ENCODE peak calls at places on chromosomes 16 and 17, in six cellular contexts. One of them, this sample, is unnamed.

GRCh38 chr16:381788-382717 is at the start of gene PGAP6:
- DNase-seq in IMR-90: peak; percentile 33
- DNase-seq in neuronal stem cell: no peak
- DNase-seq in H9: no peak
- DNase-seq in mesenchymal stem cell: peak; percentile 44
- DNase-seq in H1: no peak
- DNase-seq in this sample: peak; percentile 25

GRCh38 chr16:10729649-10730048 is 14.0 kb upstream of the NUBP1 start:
- DNase-seq in IMR-90: peak; percentile 38
- DNase-seq in neuronal stem cell: no peak
- DNase-seq in H9: no peak
- DNase-seq in mesenchymal stem cell: no peak
- DNase-seq in H1: no peak
- DNase-seq in this sample: no peak

GRCh38 chr17:80246726-80247125 is 13.9 kb upstream of the RNF213 start:
- DNase-seq in IMR-90: no peak
- DNase-seq in neuronal stem cell: no peak
- DNase-seq in H9: no peak
- DNase-seq in mesenchymal stem cell: no peak
- DNase-seq in H1: no peak
- DNase-seq in this sample: no peak

GRCh38 chr17:82978354-82978753 is 101.1 kb upstream of the METRNL start:
- DNase-seq in IMR-90: no peak
- DNase-seq in neuronal stem cell: no peak
- DNase-seq in H9: no peak
- DNase-seq in mesenchymal stem cell: no peak
- DNase-seq in H1: no peak
- DNase-seq in this sample: no peak

GRCh38 chr17:35809855-35810461 is 674 bp downstream of the TAF15 start:
- DNase-seq in IMR-90: peak; percentile 23
- DNase-seq in neuronal stem cell: no peak
- DNase-seq in H9: peak; percentile 44
- DNase-seq in mesenchymal stem cell: no peak
- DNase-seq in H1: no peak
- DNase-seq in this sample: peak; percentile 41

GRCh38 chr16:2364638-2365210 is 24.2 kb upstream of the ABCA3 start:
- DNase-seq in IMR-90: no peak
- DNase-seq in neuronal stem cell: no peak
- DNase-seq in H9: no peak
- DNase-seq in mesenchymal stem cell: no peak
- DNase-seq in H1: no peak
- DNase-seq in this sample: peak; percentile 57

GRCh38 chr17:46822388-46822921 is 4.0 kb upstream of the WNT3 start:
- DNase-seq in IMR-90: no peak
- DNase-seq in neuronal stem cell: no peak
- DNase-seq in H9: peak; percentile 90
- DNase-seq in mesenchymal stem cell: no peak
- DNase-seq in H1: no peak
- DNase-seq in this sample: no peak

GRCh38 chr16:65305588-65305987 is 183.7 kb upstream of the CDH11 start:
- DNase-seq in IMR-90: no peak
- DNase-seq in neuronal stem cell: no peak
- DNase-seq in H9: no peak
- DNase-seq in mesenchymal stem cell: no peak
- DNase-seq in H1: no peak
- DNase-seq in this sample: no peak

GRCh38 chr16:19878760-19879159 is 5.9 kb downstream of the GPRC5B start:
- DNase-seq in IMR-90: no peak
- DNase-seq in neuronal stem cell: no peak
- DNase-seq in H9: no peak
- DNase-seq in mesenchymal stem cell: no peak
- DNase-seq in H1: no peak
- DNase-seq in this sample: no peak

GRCh38 chr17:64313577-64313976 is 50.5 kb upstream of the TEX2 start:
- DNase-seq in IMR-90: no peak
- DNase-seq in neuronal stem cell: no peak
- DNase-seq in H9: no peak
- DNase-seq in mesenchymal stem cell: no peak
- DNase-seq in H1: no peak
- DNase-seq in this sample: no peak

GRCh38 chr16:59993101-59993500 is 1259.0 kb upstream of the GOT2 start:
- DNase-seq in IMR-90: no peak
- DNase-seq in neuronal stem cell: no peak
- DNase-seq in H9: no peak
- DNase-seq in mesenchymal stem cell: no peak
- DNase-seq in H1: no peak
- DNase-seq in this sample: no peak

GRCh38 chr17:49555495-49556018 is 20.1 kb upstream of the NXPH3 start:
- DNase-seq in IMR-90: no peak
- DNase-seq in neuronal stem cell: no peak
- DNase-seq in H9: peak; percentile 25
- DNase-seq in mesenchymal stem cell: no peak
- DNase-seq in H1: no peak
- DNase-seq in this sample: no peak

GRCh38 chr16:4909825-4910224 is 27.1 kb downstream of the PPL start:
- DNase-seq in IMR-90: no peak
- DNase-seq in neuronal stem cell: no peak
- DNase-seq in H9: no peak
- DNase-seq in mesenchymal stem cell: no peak
- DNase-seq in H1: no peak
- DNase-seq in this sample: no peak

GRCh38 chr17:79085921-79086551 is 11.4 kb downstream of the ENGASE start:
- DNase-seq in IMR-90: no peak
- DNase-seq in neuronal stem cell: no peak
- DNase-seq in H9: no peak
- DNase-seq in mesenchymal stem cell: no peak
- DNase-seq in H1: no peak
- DNase-seq in this sample: no peak

GRCh38 chr16:81279375-81279774 is 35.4 kb upstream of the GAN start:
- DNase-seq in IMR-90: peak; percentile 68
- DNase-seq in neuronal stem cell: no peak
- DNase-seq in H9: no peak
- DNase-seq in mesenchymal stem cell: peak; percentile 17
- DNase-seq in H1: no peak
- DNase-seq in this sample: peak; percentile 41

GRCh38 chr17:35793257-35793656 is 2.2 kb downstream of the MMP28 start:
- DNase-seq in IMR-90: no peak
- DNase-seq in neuronal stem cell: no peak
- DNase-seq in H9: peak; percentile 27
- DNase-seq in mesenchymal stem cell: no peak
- DNase-seq in H1: no peak
- DNase-seq in this sample: no peak

GRCh38 chr16:17416461-17417221 is 54.1 kb downstream of the XYLT1 start:
- DNase-seq in IMR-90: peak; percentile 38
- DNase-seq in neuronal stem cell: no peak
- DNase-seq in H9: peak; percentile 56
- DNase-seq in mesenchymal stem cell: no peak
- DNase-seq in H1: no peak
- DNase-seq in this sample: no peak

GRCh38 chr16:84722068-84722467 is 22.3 kb downstream of the USP10 start:
- DNase-seq in IMR-90: no peak
- DNase-seq in neuronal stem cell: no peak
- DNase-seq in H9: no peak
- DNase-seq in mesenchymal stem cell: no peak
- DNase-seq in H1: no peak
- DNase-seq in this sample: no peak
- H4K8ac ChIP-seq in IMR-90: no peak overlapping the region
- H4K8ac ChIP-seq in neuronal stem cell: no peak overlapping the region
- H4K8ac ChIP-seq in H9: no peak overlapping the region
- H4K8ac ChIP-seq in mesenchymal stem cell: no peak overlapping the region
- H4K8ac ChIP-seq in H1: no peak overlapping the region
- H4K8ac ChIP-seq in this sample: no peak overlapping the region

DNA sequence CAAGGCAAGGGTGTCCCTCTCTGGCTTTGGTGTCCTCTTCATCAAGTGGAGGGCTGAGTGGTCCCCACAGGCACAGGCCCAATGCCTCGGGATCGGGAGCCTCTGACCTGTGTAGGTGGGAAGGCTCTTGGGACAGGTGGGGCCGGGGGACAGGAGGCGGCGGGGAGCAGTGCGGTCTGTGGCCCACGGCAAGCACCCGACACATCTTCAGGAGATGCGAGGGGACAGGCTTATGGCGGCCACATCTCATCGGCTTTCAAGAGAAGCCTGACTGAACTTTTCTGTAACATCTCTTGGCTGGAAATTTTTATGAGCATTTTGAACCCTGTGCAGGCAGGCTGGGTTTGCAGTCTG is 8.7 kb downstream of the ZNF469 start:
- DNase-seq in IMR-90: no peak
- DNase-seq in neuronal stem cell: no peak
- DNase-seq in H9: no peak
- DNase-seq in mesenchymal stem cell: no peak
- DNase-seq in H1: no peak
- DNase-seq in this sample: no peak
- H4K91ac ChIP-seq in IMR-90: no peak overlapping the region
- H4K91ac ChIP-seq in neuronal stem cell: no peak overlapping the region
- H4K91ac ChIP-seq in H9: no peak overlapping the region
- H4K91ac ChIP-seq in mesenchymal stem cell: no peak overlapping the region
- H4K91ac ChIP-seq in H1: no peak overlapping the region
- H4K91ac ChIP-seq in this sample: no peak overlapping the region

GRCh38 chr17:68513932-68514331 is 1.7 kb downstream of the PRKAR1A start:
- DNase-seq in IMR-90: no peak
- DNase-seq in neuronal stem cell: no peak
- DNase-seq in H9: no peak
- DNase-seq in mesenchymal stem cell: no peak
- DNase-seq in H1: no peak
- DNase-seq in this sample: no peak

GRCh38 chr17:68511671-68512246 is 471 bp upstream of the PRKAR1A start:
- DNase-seq in IMR-90: peak; percentile 65
- DNase-seq in neuronal stem cell: peak; percentile 85
- DNase-seq in H9: peak; percentile 91
- DNase-seq in mesenchymal stem cell: peak; percentile 83
- DNase-seq in H1: peak; percentile 36
- DNase-seq in this sample: peak; percentile 56

GRCh38 chr17:68512967-68513474 is 791 bp downstream of the PRKAR1A start:
- DNase-seq in IMR-90: peak; percentile 43
- DNase-seq in neuronal stem cell: no peak
- DNase-seq in H9: no peak
- DNase-seq in mesenchymal stem cell: peak; percentile 68
- DNase-seq in H1: no peak
- DNase-seq in this sample: peak; percentile 3

GRCh38 chr17:68511254-68511670 is 968 bp upstream of the PRKAR1A start:
- DNase-seq in IMR-90: no peak
- DNase-seq in neuronal stem cell: no peak
- DNase-seq in H9: no peak
- DNase-seq in mesenchymal stem cell: peak; percentile 61
- DNase-seq in H1: no peak
- DNase-seq in this sample: no peak

GRCh38 chr17:68512247-68512966 is at the start of gene PRKAR1A:
- DNase-seq in IMR-90: peak; percentile 95
- DNase-seq in neuronal stem cell: peak; percentile 92
- DNase-seq in H9: peak; percentile 98
- DNase-seq in mesenchymal stem cell: peak; percentile 97
- DNase-seq in H1: peak; percentile 78
- DNase-seq in this sample: peak; percentile 97
- H2BK5ac ChIP-seq in IMR-90: peak within 1 kb of the TSS; percentile 97
- H2BK5ac ChIP-seq in neuronal stem cell: peak within 1 kb of the TSS; percentile 98
- H2BK5ac ChIP-seq in H9: no peak within 1 kb of the TSS
- H2BK5ac ChIP-seq in mesenchymal stem cell: peak within 1 kb of the TSS; percentile 95
- H2BK5ac ChIP-seq in H1: peak within 1 kb of the TSS; percentile 86
- H2BK5ac ChIP-seq in this sample: peak within 1 kb of the TSS; percentile 99

GRCh38 chr17:76103274-76104139 is at the start of gene EXOC7:
- DNase-seq in IMR-90: peak; percentile 88
- DNase-seq in neuronal stem cell: peak; percentile 93
- DNase-seq in H9: peak; percentile 96
- DNase-seq in mesenchymal stem cell: peak; percentile 91
- DNase-seq in H1: peak; percentile 73
- DNase-seq in this sample: peak; percentile 99
- H4K8ac ChIP-seq in IMR-90: peak within 1 kb of the TSS; percentile 98
- H4K8ac ChIP-seq in neuronal stem cell: peak within 1 kb of the TSS; percentile 84
- H4K8ac ChIP-seq in H9: no peak within 1 kb of the TSS
- H4K8ac ChIP-seq in mesenchymal stem cell: peak within 1 kb of the TSS; percentile 100
- H4K8ac ChIP-seq in H1: peak within 1 kb of the TSS; percentile 96
- H4K8ac ChIP-seq in this sample: peak within 1 kb of the TSS; percentile 99

This sample was measured in trophoblast cell.